ENCODE peak calls at places on chromosomes 11 and 22, in nine cellular contexts. X is tibial nerve, Z is IMR-90, R is adrenal gland, O is GM12892, F is uterus, V is A549, P is HepG2, E is lower leg skin. G is an unnamed sample.

GRCh38 chr22:32203181-32204105 is 1.4 kb downstream of the RFPL2 start:
- DNase-seq in F (no peak), V (peak), X (no peak), E (no peak), O (no peak), Z (no peak), P (no peak), R (no peak), G (peak)

GRCh38 chr11:123197711-123198110 is 2.7 kb upstream of the CLMP start:
- DNase-seq in X (no peak), F (no peak), R (no peak), E (peak), P (no peak), O (no peak), Z (peak), V (no peak), G (no peak)

GRCh38 chr22:50523806-50524663 is 1.4 kb downstream of the SCO2 start:
- DNase-seq in Z (no peak), X (no peak), V (no peak), F (no peak), E (no peak), R (peak), P (no peak), O (no peak), G (no peak)

GRCh38 chr11:65992056-65992455 is 9.9 kb downstream of the EIF1AD start:
- DNase-seq in P (no peak), V (no peak), F (no peak), O (no peak), Z (no peak), E (no peak), X (no peak), R (no peak), G (no peak)

GRCh38 chr22:23037429-23038333 is 32.6 kb upstream of the GNAZ start:
- DNase-seq in O (no peak), Z (no peak), E (no peak), X (no peak), V (no peak), R (no peak), F (no peak), P (no peak), G (no peak)

GRCh38 chr11:9601041-9601875 is 27.8 kb downstream of the WEE1 start:
- DNase-seq in Z (peak), P (no peak), E (peak), R (no peak), O (peak), V (no peak), X (no peak), F (no peak), G (no peak)

GRCh38 chr22:31155425-31155824 is 4.6 kb upstream of the RNF185 start:
- DNase-seq in X (no peak), O (no peak), F (no peak), R (no peak), V (no peak), E (no peak), Z (peak), P (no peak), G (no peak)

GRCh38 chr22:44271010-44271500 is 41.7 kb downstream of the SHISAL1 start:
- DNase-seq in Z (no peak), P (no peak), V (no peak), R (no peak), O (no peak), X (no peak), F (no peak), E (no peak), G (no peak)

GRCh38 chr11:131982154-131982553 is 611.7 kb downstream of the NTM start:
- DNase-seq in V (no peak), E (no peak), X (no peak), Z (no peak), F (no peak), O (no peak), P (no peak), R (no peak), G (no peak)

GRCh38 chr11:95140397-95141030 is 50.9 kb downstream of the ENDOD1 start:
- DNase-seq in O (no peak), E (no peak), V (no peak), X (no peak), P (no peak), Z (peak), F (no peak), R (no peak), G (peak)

GRCh38 chr11:267491-267994 is 10.7 kb upstream of the NLRP6 start:
- DNase-seq in F (peak), V (peak), R (no peak), X (no peak), Z (no peak), P (no peak), E (peak), O (no peak), G (peak)

GRCh38 chr11:70595452-70595851 is 197.1 kb downstream of the CTTN start:
- DNase-seq in F (no peak), Z (no peak), E (no peak), O (no peak), X (no peak), R (no peak), P (no peak), V (no peak), G (no peak)

GRCh38 chr11:74345420-74345819 is 34.0 kb upstream of the P4HA3 start:
- DNase-seq in O (no peak), F (no peak), E (no peak), R (no peak), Z (peak), P (no peak), X (no peak), V (no peak), G (no peak)

GRCh38 chr11:33500865-33501479 is 199.7 kb downstream of the C11orf91 start:
- DNase-seq in P (peak), Z (peak), E (no peak), X (no peak), F (no peak), V (peak), O (no peak), R (peak), G (peak)

GRCh38 chr11:68460741-68461283 is at the start of gene PPP6R3:
- DNase-seq in Z (no peak), F (no peak), O (no peak), V (no peak), E (peak), R (no peak), P (no peak), X (no peak), G (no peak)

GRCh38 chr11:73306069-73306468 is 2.0 kb upstream of the ARHGEF17 start:
- DNase-seq in X (no peak), F (no peak), O (no peak), E (no peak), V (peak), Z (no peak), P (no peak), R (no peak), G (no peak)

GRCh38 chr11:73308963-73309960 is 1.2 kb downstream of the ARHGEF17 start:
- DNase-seq in R (peak), P (peak), E (peak), V (peak), X (peak), Z (peak), F (peak), O (no peak), G (no peak)

GRCh38 chr11:73308003-73308962 is at the start of gene ARHGEF17:
- DNase-seq in E (peak), R (peak), Z (peak), P (peak), X (peak), F (peak), O (no peak), V (peak), G (peak)

GRCh38 chr11:73306977-73307322 is 1.1 kb upstream of the ARHGEF17 start:
- DNase-seq in Z (no peak), V (no peak), O (no peak), F (no peak), E (no peak), R (no peak), X (no peak), P (no peak), G (no peak)

DNA sequence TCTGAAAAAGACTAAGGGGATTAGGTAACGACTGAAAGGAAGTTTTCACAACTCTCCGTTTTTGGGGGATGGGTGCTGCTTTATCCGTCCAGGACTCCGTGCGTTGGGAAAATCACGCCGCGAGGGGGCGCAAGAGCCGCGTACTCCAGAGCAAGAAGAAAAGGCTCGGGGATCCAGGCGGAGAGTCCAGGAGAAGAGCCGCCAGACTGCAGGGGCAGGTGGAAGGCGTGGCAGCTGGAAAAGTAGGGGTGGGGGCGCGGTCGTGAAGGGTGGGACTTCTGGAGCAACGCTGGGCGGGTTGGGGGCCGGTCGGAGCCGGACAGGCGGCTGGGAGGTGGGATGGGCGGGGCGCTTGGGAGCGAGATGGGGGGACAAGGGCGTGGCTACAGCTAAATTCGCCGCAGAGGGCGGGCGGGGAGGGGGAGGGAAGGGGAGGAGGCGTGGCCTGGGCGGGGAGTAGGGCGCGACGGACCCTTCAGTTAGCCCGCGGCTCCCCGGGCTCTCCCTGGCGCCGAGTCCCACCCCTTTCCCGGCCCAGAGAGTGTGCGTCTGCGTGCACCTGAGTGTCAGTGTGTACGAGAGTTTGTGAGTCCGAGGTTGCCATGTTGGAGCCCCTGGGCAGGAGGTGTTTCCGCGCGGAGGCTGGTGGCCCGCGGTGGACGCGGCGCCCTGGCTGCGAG is 613 bp upstream of the ARHGEF17 start:
- DNase-seq in Z (peak), O (peak), X (peak), R (peak), E (peak), F (peak), P (peak), V (peak), G (peak)
- TF ChIP-seq POLR2A in Z (peak), O (peak), X (no peak), R (no peak), E (no peak), F (peak), P (peak), V (peak), G (no peak)

GRCh38 chr11:46616551-46617450 is at the start of gene HARBI1:
- DNase-seq in Z (peak), F (peak), V (peak), E (peak), P (peak), R (peak), O (peak), X (peak), G (peak)
- TF ChIP-seq POLR2A in Z (peak), F (peak), V (peak), E (no peak), P (peak), R (peak), O (peak), X (peak), G (peak)

GRCh38 chr22:20588843-20589581 is 81.6 kb downstream of the MED15 start:
- DNase-seq in X (no peak), F (no peak), O (no peak), V (no peak), P (no peak), Z (no peak), R (no peak), E (no peak), G (no peak)

GRCh38 chr22:20588092-20588842 is 80.9 kb downstream of the MED15 start:
- DNase-seq in Z (no peak), F (no peak), O (no peak), V (no peak), P (no peak), E (no peak), X (no peak), R (no peak), G (no peak)

GRCh38 chr22:20586403-20586745 is 79.0 kb downstream of the MED15 start:
- DNase-seq in E (no peak), F (no peak), X (no peak), V (no peak), O (no peak), Z (no peak), P (no peak), R (no peak), G (no peak)

GRCh38 chr22:20585640-20586402 is 78.4 kb downstream of the MED15 start:
- DNase-seq in P (no peak), X (no peak), O (no peak), V (no peak), R (peak), F (no peak), E (no peak), Z (no peak), G (no peak)

GRCh38 chr22:20587206-20587958 is 80.0 kb downstream of the MED15 start:
- DNase-seq in O (no peak), X (no peak), R (no peak), V (no peak), Z (no peak), P (no peak), E (no peak), F (no peak), G (no peak)
- TF ChIP-seq POLR2A in O (no peak), X (no peak), R (no peak), V (no peak), Z (no peak), P (no peak), E (no peak), F (no peak), G (no peak)

GRCh38 chr22:37686002-37686982 is at the start of gene NOL12:
- DNase-seq in O (peak), E (peak), Z (peak), R (peak), V (peak), F (peak), X (peak), P (peak), G (peak)
- TF ChIP-seq POLR2A in O (peak), E (no peak), Z (peak), R (no peak), V (no peak), F (peak), X (peak), P (peak), G (peak)

GRCh38 chr22:45310331-45311032 is 748 bp downstream of the FAM118A start:
- DNase-seq in V (no peak), X (no peak), R (peak), E (no peak), P (no peak), F (peak), O (no peak), Z (no peak), G (peak)

GRCh38 chr22:45312415-45312814 is 2.7 kb downstream of the FAM118A start:
- DNase-seq in R (no peak), Z (no peak), F (no peak), O (no peak), X (no peak), E (no peak), V (no peak), P (no peak), G (no peak)

GRCh38 chr22:45308624-45309421 is 911 bp upstream of the FAM118A start:
- DNase-seq in V (no peak), X (no peak), F (no peak), Z (no peak), P (no peak), E (peak), O (no peak), R (no peak), G (peak)

GRCh38 chr22:45311033-45311531 is 1.3 kb downstream of the FAM118A start:
- DNase-seq in R (no peak), F (no peak), V (no peak), O (no peak), X (no peak), Z (no peak), P (no peak), E (no peak), G (no peak)

DNA sequence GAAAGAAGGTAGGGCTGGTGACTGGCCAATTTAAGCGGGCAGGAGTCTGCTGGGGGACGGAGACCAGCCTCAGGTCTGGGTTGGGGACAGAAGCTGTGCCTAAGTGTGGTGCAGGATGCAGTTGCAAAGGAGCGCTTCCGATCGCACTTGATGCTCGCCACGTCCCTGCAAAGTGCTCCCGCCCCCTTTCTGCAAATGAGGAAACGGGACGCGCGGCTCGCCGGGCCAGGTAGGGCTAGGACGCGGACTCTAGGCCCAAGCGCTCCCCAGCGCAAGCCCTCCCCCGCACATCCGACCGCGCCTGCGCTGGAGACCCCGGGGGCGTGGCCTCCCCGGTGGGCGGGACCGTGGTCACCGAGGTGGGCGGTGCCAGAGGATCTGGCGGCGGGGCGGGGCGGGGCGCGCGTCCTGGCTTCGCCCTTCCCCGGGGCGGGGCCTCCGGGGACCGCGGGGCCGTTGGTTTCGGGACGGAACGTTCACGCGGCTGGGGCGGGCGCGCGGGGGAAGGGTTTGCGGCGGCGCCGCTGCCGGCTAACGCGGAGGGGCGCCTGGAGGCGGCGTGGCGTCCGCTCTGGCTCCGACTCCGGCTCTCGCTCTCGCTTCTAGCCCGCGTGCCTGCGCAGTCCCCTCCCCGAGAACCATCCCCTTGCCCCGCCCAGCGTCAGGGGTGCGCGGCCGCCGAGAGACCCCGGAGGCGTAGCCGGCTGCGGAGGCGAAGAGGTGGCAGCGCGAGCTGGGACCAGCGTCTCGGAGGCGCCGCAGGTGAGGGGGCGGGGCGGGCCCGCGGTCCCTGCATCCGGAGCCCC is at the start of gene FAM118A:
- DNase-seq in V (peak), E (peak), Z (peak), O (peak), R (peak), P (peak), X (peak), F (peak), G (peak)
- TF ChIP-seq POLR2A in V (peak), E (no peak), Z (peak), O (peak), R (peak), P (peak), X (peak), F (peak), G (peak)

G was measured in erythroblast.